ENCODE peak calls at places on chromosomes 6 and 20, in eight cellular contexts. Z, M, F, I, V, G, P and T are unnamed samples.

GRCh38 chr6:87879144-87879861 is 168.3 kb upstream of the SPACA1 start:
- DNase-seq in Z (peak), M (peak), F (no peak), I (no peak), V (no peak), G (no peak), P (peak), T (no peak)

GRCh38 chr20:46307139-46307998 is 929 bp downstream of the CDH22 start:
- DNase-seq in Z (peak), M (peak), F (peak), I (peak), V (peak), G (peak), P (peak), T (no peak)

GRCh38 chr6:134134654-134135053 is 82.2 kb upstream of the SLC2A12 start:
- DNase-seq in Z (no peak), M (no peak), F (no peak), I (no peak), V (no peak), G (no peak), P (no peak), T (no peak)

GRCh38 chr6:6405997-6406699 is 85.7 kb upstream of the F13A1 start:
- DNase-seq in Z (no peak), M (no peak), F (no peak), I (no peak), V (no peak), G (no peak), P (no peak), T (no peak)

GRCh38 chr6:14889698-14890593 is 355.9 kb upstream of the JARID2 start:
- DNase-seq in Z (no peak), M (no peak), F (no peak), I (no peak), V (no peak), G (no peak), P (no peak), T (no peak)

GRCh38 chr6:46186583-46186982 is 15.8 kb upstream of the ENPP5 start:
- DNase-seq in Z (no peak), M (no peak), F (no peak), I (no peak), V (no peak), G (no peak), P (no peak), T (no peak)

GRCh38 chr20:23655551-23656211 is 17.9 kb upstream of the CST3 start:
- DNase-seq in Z (peak), M (no peak), F (peak), I (no peak), V (no peak), G (no peak), P (no peak), T (no peak)

GRCh38 chr20:58906894-58907293 is 54.4 kb downstream of the GNAS start:
- DNase-seq in Z (peak), M (peak), F (no peak), I (peak), V (no peak), G (peak), P (peak), T (peak)

GRCh38 chr6:30411515-30412207 is 66.7 kb downstream of the RPP21 start:
- DNase-seq in Z (peak), M (peak), F (peak), I (peak), V (no peak), G (peak), P (peak), T (no peak)

DNA sequence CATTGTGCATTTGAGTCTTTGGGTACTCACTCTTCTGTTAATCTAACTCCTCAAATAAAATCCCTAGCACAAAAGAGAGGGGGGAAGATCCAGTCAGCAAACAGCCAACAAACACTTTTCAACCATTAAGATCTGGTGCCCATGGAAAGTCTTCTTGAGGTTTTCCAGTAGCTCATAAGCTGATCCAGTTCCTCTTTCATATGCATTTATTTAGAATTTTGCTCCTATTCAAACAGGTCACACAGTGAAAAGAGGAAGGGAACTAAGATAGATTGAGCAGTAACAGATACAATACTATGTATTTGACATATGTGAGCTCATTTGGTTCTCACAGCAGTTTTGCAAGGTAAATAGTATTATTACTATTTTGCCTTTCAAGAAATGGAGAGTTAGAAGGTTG is 38.6 kb downstream of the HLA-DPB1 start:
- DNase-seq in Z (no peak), M (no peak), F (no peak), I (no peak), V (no peak), G (no peak), P (no peak), T (no peak)
- H3K4me3 ChIP-seq in Z (no peak), M (no peak), F (no peak), I (no peak), V (no peak), G (no peak), P (no peak), T (no peak)

GRCh38 chr6:118963003-118963402 is 28.0 kb upstream of the MCM9 start:
- DNase-seq in Z (peak), M (peak), F (no peak), I (no peak), V (no peak), G (no peak), P (peak), T (no peak)
- TF ChIP-seq CTCF in Z (peak), M (peak), F (peak), I (no peak), V (no peak), G (no peak), P (peak), T (no peak)

GRCh38 chr20:62953839-62954703 is 1.6 kb downstream of the SLC17A9 start:
- DNase-seq in Z (peak), M (peak), F (peak), I (peak), V (no peak), G (no peak), P (peak), T (no peak)
- H3K4me3 ChIP-seq in Z (peak), M (peak), F (peak), I (peak), V (no peak), G (no peak), P (peak), T (no peak)

GRCh38 chr20:16729565-16730460 is at the start of gene SNRPB2:
- DNase-seq in Z (peak), M (peak), F (peak), I (peak), V (peak), G (peak), P (peak), T (peak)
- TF ChIP-seq CTCF in Z (no peak), M (no peak), F (no peak), I (no peak), V (no peak), G (no peak), P (no peak), T (no peak)

GRCh38 chr6:2857580-2858337 is 16.1 kb upstream of the SERPINB1 start:
- DNase-seq in Z (peak), M (peak), F (peak), I (no peak), V (no peak), G (no peak), P (no peak), T (no peak)

GRCh38 chr6:2857185-2857579 is 15.5 kb upstream of the SERPINB1 start:
- DNase-seq in Z (no peak), M (no peak), F (no peak), I (no peak), V (no peak), G (no peak), P (no peak), T (no peak)

GRCh38 chr6:2859325-2859700 is 17.6 kb upstream of the SERPINB1 start:
- DNase-seq in Z (no peak), M (no peak), F (no peak), I (no peak), V (no peak), G (no peak), P (no peak), T (no peak)

GRCh38 chr6:2861071-2861821 is 19.6 kb upstream of the SERPINB1 start:
- DNase-seq in Z (no peak), M (no peak), F (no peak), I (no peak), V (no peak), G (no peak), P (no peak), T (no peak)

GRCh38 chr6:2858678-2859324 is 17.1 kb upstream of the SERPINB1 start:
- DNase-seq in Z (no peak), M (no peak), F (no peak), I (no peak), V (no peak), G (no peak), P (no peak), T (no peak)
- H3K4me3 ChIP-seq in Z (no peak), M (no peak), F (peak), I (no peak), V (no peak), G (no peak), P (no peak), T (no peak)

DNA sequence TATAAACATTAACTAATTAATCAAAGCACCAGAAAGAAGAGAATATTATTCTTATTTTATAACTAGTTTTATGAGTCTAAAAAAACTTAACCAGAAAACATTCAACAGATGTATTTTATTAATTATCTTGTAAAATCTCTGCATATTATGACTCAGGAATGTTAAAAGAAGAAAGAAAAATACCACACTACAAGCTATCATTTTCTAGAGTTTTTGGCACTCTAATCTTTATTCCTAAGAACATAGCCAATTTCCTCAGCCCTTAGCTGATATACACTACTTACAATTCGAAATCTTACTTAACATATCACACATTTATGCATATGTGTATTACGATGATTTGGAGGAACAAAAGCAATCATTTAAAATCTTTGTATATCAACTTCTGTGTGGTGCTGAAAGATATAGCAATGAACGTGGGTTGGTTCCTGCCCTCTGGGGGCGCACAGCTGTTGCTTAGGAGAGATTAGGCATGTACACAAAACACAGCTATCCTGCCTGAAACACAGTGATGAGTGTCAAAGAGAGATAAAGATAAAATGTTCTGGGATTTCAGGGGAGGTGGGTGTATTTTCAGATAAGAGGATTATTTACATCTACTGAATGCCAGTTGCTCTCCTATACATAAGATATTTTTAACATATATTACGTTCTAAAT is 404.5 kb downstream of the SYNE1 start:
- DNase-seq in Z (peak), M (peak), F (no peak), I (peak), V (no peak), G (no peak), P (no peak), T (no peak)
- TF ChIP-seq CTCF in Z (peak), M (peak), F (peak), I (peak), V (no peak), G (no peak), P (no peak), T (no peak)

GRCh38 chr6:111858347-111858746 is 14.9 kb downstream of the FYN start:
- DNase-seq in Z (no peak), M (no peak), F (no peak), I (no peak), V (no peak), G (no peak), P (no peak), T (no peak)

GRCh38 chr6:111857674-111858337 is 15.4 kb downstream of the FYN start:
- DNase-seq in Z (no peak), M (no peak), F (no peak), I (no peak), V (no peak), G (no peak), P (no peak), T (no peak)

GRCh38 chr6:111854683-111855082 is 18.6 kb downstream of the FYN start:
- DNase-seq in Z (peak), M (no peak), F (no peak), I (no peak), V (no peak), G (no peak), P (no peak), T (no peak)

GRCh38 chr6:111852704-111853103 is 20.5 kb downstream of the FYN start:
- DNase-seq in Z (peak), M (peak), F (no peak), I (peak), V (no peak), G (no peak), P (no peak), T (no peak)

DNA sequence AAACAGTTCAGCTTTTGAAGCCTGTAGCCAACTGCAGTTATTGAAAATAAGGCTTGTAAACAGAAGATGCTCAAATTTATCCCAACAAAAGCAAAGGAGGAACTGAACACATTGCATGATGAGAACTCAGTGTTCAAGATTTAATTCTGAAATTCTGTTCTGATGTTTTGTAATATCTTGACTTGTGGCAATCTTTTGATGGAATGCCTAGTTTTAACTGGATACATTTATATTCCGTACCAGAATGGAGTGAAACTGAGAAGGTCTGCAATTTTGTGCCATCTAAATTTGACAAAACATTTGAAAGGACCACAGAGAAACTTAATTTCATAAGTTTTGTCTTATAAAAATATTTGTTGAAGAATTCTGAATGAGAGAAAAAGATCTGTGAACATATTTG is 17.5 kb downstream of the FYN start:
- DNase-seq in Z (no peak), M (no peak), F (no peak), I (no peak), V (no peak), G (no peak), P (no peak), T (no peak)
- H3K4me3 ChIP-seq in Z (no peak), M (no peak), F (no peak), I (no peak), V (no peak), G (no peak), P (no peak), T (no peak)

DNA sequence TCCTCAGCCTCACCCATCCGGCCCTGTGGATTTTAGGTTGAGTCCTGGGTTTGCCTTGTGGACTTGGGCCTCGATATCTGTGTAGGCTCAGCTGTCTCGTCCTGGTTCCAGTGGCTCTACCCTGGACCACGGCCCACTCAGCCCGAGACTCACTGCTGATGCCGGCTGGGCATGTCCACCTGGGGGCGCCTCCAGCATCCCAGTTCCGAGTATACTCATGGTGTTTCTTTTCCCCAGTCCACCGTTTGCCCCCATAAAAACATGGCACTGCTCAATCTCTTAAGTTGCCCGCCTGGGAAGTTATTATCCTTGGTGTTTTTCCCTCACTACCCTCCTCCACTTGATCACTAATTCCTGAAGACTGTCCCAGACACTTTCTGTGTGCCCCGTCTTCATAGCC is 99.1 kb downstream of the ARID1B start:
- DNase-seq in Z (no peak), M (no peak), F (peak), I (no peak), V (no peak), G (peak), P (no peak), T (no peak)
- TF ChIP-seq CTCF in Z (peak), M (peak), F (peak), I (peak), V (peak), G (no peak), P (no peak), T (peak)

GRCh38 chr6:31617010-31617409 is 2.0 kb downstream of the AIF1 start:
- DNase-seq in Z (no peak), M (no peak), F (no peak), I (no peak), V (no peak), G (no peak), P (no peak), T (no peak)

GRCh38 chr6:31614075-31614619 is 887 bp upstream of the AIF1 start:
- DNase-seq in Z (no peak), M (no peak), F (no peak), I (no peak), V (no peak), G (no peak), P (peak), T (no peak)

GRCh38 chr6:31619805-31620585 is 520 bp upstream of the PRRC2A start:
- DNase-seq in Z (peak), M (peak), F (peak), I (peak), V (peak), G (peak), P (peak), T (peak)

GRCh38 chr6:31614674-31615578 is at the start of gene AIF1:
- DNase-seq in Z (no peak), M (no peak), F (no peak), I (no peak), V (no peak), G (no peak), P (no peak), T (no peak)

DNA sequence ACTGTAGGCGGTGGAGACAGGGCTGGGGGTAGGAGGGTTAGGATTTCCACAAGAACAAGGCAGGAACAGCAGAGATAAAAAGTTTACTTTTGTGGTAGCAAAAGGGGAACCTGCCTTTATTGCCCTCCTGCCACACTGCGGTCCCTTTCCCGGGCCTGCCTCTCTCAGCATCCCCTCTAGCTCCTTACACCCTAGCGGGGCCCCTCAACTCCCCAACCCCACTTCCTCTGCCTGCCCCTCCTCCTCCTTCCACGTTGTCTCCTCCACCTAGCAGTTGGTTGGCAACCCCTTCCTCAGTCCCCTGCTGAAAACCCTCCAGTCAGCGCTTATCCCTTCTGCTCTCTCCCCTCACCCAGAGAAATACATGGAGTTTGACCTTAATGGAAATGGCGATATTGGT is 714 bp downstream of the AIF1 start:
- DNase-seq in Z (no peak), M (no peak), F (no peak), I (no peak), V (no peak), G (no peak), P (no peak), T (no peak)
- H3K4me3 ChIP-seq in Z (no peak), M (no peak), F (peak), I (no peak), V (no peak), G (no peak), P (no peak), T (no peak)